ENCODE peak calls at places on chromosomes 4 and X, in six cellular contexts. N, E, J, C, P and X are unnamed samples.

GRCh38 chr4:1031956-1032795 is 20.8 kb downstream of the FGFRL1 start:
- DNase-seq in C (no peak), N (no peak), J (no peak), E (no peak), P (no peak), X (no peak)

GRCh38 chr4:52984469-52984868 is 122.4 kb downstream of the RASL11B start:
- DNase-seq in J (no peak), P (no peak), N (no peak), E (no peak), C (peak), X (no peak)

GRCh38 chr4:156475322-156475721 is 496.3 kb downstream of the PDGFC start:
- DNase-seq in J (no peak), E (no peak), P (no peak), C (peak), N (no peak), X (no peak)

GRCh38 chrX:13212191-13212651 is 107.6 kb downstream of the ATXN3L start:
- DNase-seq in N (no peak), C (peak), E (no peak), P (no peak), J (no peak), X (no peak)

GRCh38 chr4:173436149-173436579 is 37.2 kb upstream of the SCRG1 start:
- DNase-seq in P (no peak), E (no peak), N (no peak), C (peak), J (peak), X (no peak)

GRCh38 chrX:24563291-24564010 is 83.7 kb downstream of the PCYT1B start:
- DNase-seq in E (no peak), P (no peak), N (no peak), C (no peak), J (no peak), X (no peak)

GRCh38 chr4:76977731-76978350 is 28.3 kb downstream of the SEPTIN11 start:
- DNase-seq in P (no peak), E (no peak), C (peak), N (no peak), J (peak), X (no peak)

GRCh38 chr4:22508376-22508775 is 7.5 kb downstream of the ADGRA3 start:
- DNase-seq in E (no peak), C (peak), P (no peak), J (no peak), N (no peak), X (no peak)

GRCh38 chr4:187006189-187006618 is 282.5 kb upstream of the FAT1 start:
- DNase-seq in E (no peak), P (no peak), C (peak), J (no peak), N (no peak), X (no peak)

GRCh38 chr4:26727849-26728248 is 132.8 kb upstream of the STIM2 start:
- DNase-seq in J (no peak), E (no peak), P (no peak), C (no peak), N (no peak), X (no peak)

GRCh38 chr4:123484291-123484926 is 87.8 kb downstream of the SPRY1 start:
- DNase-seq in E (no peak), C (no peak), J (no peak), P (no peak), N (no peak), X (no peak)

GRCh38 chr4:148076964-148077363 is 345.1 kb downstream of the ARHGAP10 start:
- DNase-seq in E (no peak), N (no peak), J (no peak), C (peak), P (no peak), X (no peak)

GRCh38 chrX:1493317-1493856 is 40.7 kb upstream of the ASMTL start:
- DNase-seq in P (no peak), N (no peak), J (no peak), E (no peak), C (no peak), X (peak)

GRCh38 chr4:48937033-48937432 is 30.5 kb upstream of the OCIAD2 start:
- DNase-seq in J (no peak), P (no peak), E (no peak), N (no peak), C (no peak), X (no peak)

GRCh38 chrX:40054793-40055192 is 43.0 kb downstream of the BCOR start:
- DNase-seq in C (peak), P (no peak), J (no peak), N (no peak), E (no peak), X (no peak)

GRCh38 chrX:42755820-42756219 is 22.1 kb downstream of the PPP1R2C start:
- DNase-seq in N (no peak), C (peak), P (no peak), J (peak), E (peak), X (peak)

GRCh38 chr4:81255524-81255923 is 40.5 kb upstream of the PRKG2 start:
- DNase-seq in N (no peak), P (no peak), E (no peak), J (peak), C (peak), X (no peak)

GRCh38 chr4:30953799-30954198 is 233.6 kb downstream of the PCDH7 start:
- DNase-seq in C (no peak), P (no peak), N (no peak), J (no peak), E (no peak), X (no peak)

GRCh38 chrX:19554786-19555185 is 39.5 kb upstream of the MAP3K15 start:
- DNase-seq in E (no peak), C (peak), N (no peak), J (peak), P (no peak), X (no peak)

GRCh38 chr4:93433840-93434239 is 394.7 kb upstream of the ATOH1 start:
- DNase-seq in C (no peak), P (no peak), J (no peak), N (no peak), E (no peak), X (no peak)

GRCh38 chr4:169115897-169116254 is 105.8 kb upstream of the CBR4 start:
- DNase-seq in E (no peak), N (no peak), P (no peak), C (peak), J (peak), X (no peak)

GRCh38 chr4:154507170-154507569 is 15.6 kb upstream of the DCHS2 start:
- DNase-seq in C (no peak), P (no peak), N (no peak), J (no peak), E (no peak), X (no peak)

GRCh38 chrX:9997524-9997923 is 30.4 kb downstream of the CLDN34 start:
- DNase-seq in P (no peak), J (no peak), C (no peak), N (no peak), E (no peak), X (no peak)

GRCh38 chr4:112832493-112832892 is 195.6 kb downstream of the LARP7 start:
- DNase-seq in J (no peak), P (no peak), E (no peak), N (no peak), C (no peak), X (no peak)

GRCh38 chr4:118279920-118280432 is 72.8 kb downstream of the PRSS12 start:
- DNase-seq in E (no peak), P (no peak), J (no peak), C (no peak), N (no peak), X (no peak)